ENCODE peak calls at places on chromosomes 7 and 10, in seven cellular contexts. J is T follicular helper cell; N is anterior cingulate cortex; S is SHP77; C is stimulated activated CD4-positive, alpha-beta T cell treated with anti-CD3 and anti-CD28 coated beads, Interleukin-4, amount 100 ng/mL, for 24 hours; U is tibial nerve; K is choroid plexus epithelial cell. B is an unnamed sample.

GRCh38 chr7:155979994-155980393 is 167.7 kb upstream of the SHH start:
- DNase-seq in N (no peak), S (no peak), J (no peak), U (no peak), C (no peak), K (no peak), B (no peak)

GRCh38 chr7:101891124-101891523 is 73.7 kb downstream of the CUX1 start:
- DNase-seq in N (no peak), C (no peak), J (no peak), K (no peak), S (no peak), U (no peak), B (no peak)

GRCh38 chr10:117334075-117334474 is 41.2 kb downstream of the PDZD8 start:
- DNase-seq in S (no peak), N (no peak), J (no peak), U (no peak), K (peak), C (no peak), B (no peak)

GRCh38 chr10:102418612-102419560 is at the start of gene PSD:
- DNase-seq in N (no peak), U (no peak), J (no peak), K (no peak), C (no peak), S (peak), B (peak)

GRCh38 chr7:130947792-130948580 is 214.0 kb upstream of the KLF14 start:
- DNase-seq in U (no peak), S (no peak), J (no peak), N (no peak), C (no peak), K (no peak), B (no peak)

GRCh38 chr10:6667679-6668270 is 87.7 kb upstream of the PRKCQ start:
- DNase-seq in S (peak), K (peak), J (no peak), N (no peak), U (peak), C (peak), B (peak)

GRCh38 chr7:96040250-96040772 is 268.0 kb downstream of the DYNC1I1 start:
- DNase-seq in K (no peak), S (no peak), N (no peak), U (no peak), C (no peak), J (no peak), B (no peak)

GRCh38 chr10:79299397-79300370 is 47.6 kb upstream of the PPIF start:
- DNase-seq in S (no peak), N (no peak), C (no peak), K (peak), J (no peak), U (no peak), B (no peak)

GRCh38 chr7:130417215-130417614 is 23.6 kb downstream of the CEP41 start:
- DNase-seq in C (no peak), K (no peak), U (no peak), J (no peak), S (no peak), N (no peak), B (no peak)

GRCh38 chr10:130994191-130994590 is 317.3 kb downstream of the TCERG1L start:
- DNase-seq in S (no peak), N (no peak), J (no peak), K (no peak), U (no peak), C (no peak), B (no peak)

GRCh38 chr7:66016131-66016461 is 34.1 kb upstream of the GUSB start:
- DNase-seq in U (no peak), N (no peak), K (peak), J (no peak), S (no peak), C (no peak), B (no peak)

GRCh38 chr10:80471715-80472233 is 17.7 kb downstream of the TSPAN14 start:
- DNase-seq in S (no peak), C (peak), U (no peak), K (no peak), J (no peak), N (no peak), B (no peak)

GRCh38 chr10:7596356-7596755 is 70.4 kb downstream of the ITIH5 start:
- DNase-seq in S (no peak), J (no peak), C (no peak), U (no peak), K (no peak), N (no peak), B (no peak)

GRCh38 chr10:35783305-35783838 is 141.3 kb upstream of the FZD8 start:
- DNase-seq in C (no peak), N (no peak), K (peak), J (no peak), U (no peak), S (no peak), B (no peak)

GRCh38 chr10:113788604-113789083 is 37.2 kb downstream of the PLEKHS1 start:
- DNase-seq in C (no peak), K (peak), U (peak), J (no peak), S (no peak), N (peak), B (no peak)

GRCh38 chr10:26860026-26860541 is 674 bp downstream of the ABI1 start:
- DNase-seq in C (peak), J (peak), N (no peak), S (peak), U (peak), K (peak), B (peak)

GRCh38 chr10:127565583-127565982 is 16.5 kb downstream of the NPS start:
- DNase-seq in N (no peak), C (no peak), S (no peak), U (no peak), J (no peak), K (no peak), B (no peak)

GRCh38 chr10:8437896-8438295 is 383.4 kb downstream of the GATA3 start:
- DNase-seq in S (no peak), U (no peak), J (no peak), C (no peak), N (no peak), K (no peak), B (no peak)

GRCh38 chr7:98816925-98817710 is 52.7 kb downstream of the TMEM130 start:
- DNase-seq in K (no peak), J (no peak), S (no peak), N (no peak), C (no peak), U (no peak), B (no peak)

GRCh38 chr7:108003591-108003935 is 602 bp upstream of the LAMB1 start:
- DNase-seq in C (no peak), N (no peak), U (no peak), S (no peak), K (no peak), J (no peak), B (no peak)

GRCh38 chr10:69632516-69633199 is 2.6 kb downstream of the FAM241B start:
- DNase-seq in N (no peak), C (peak), S (no peak), J (no peak), K (no peak), U (no peak), B (no peak)

GRCh38 chr10:49366460-49366859 is 29.4 kb downstream of the DRGX start:
- DNase-seq in S (no peak), J (no peak), K (no peak), U (no peak), N (no peak), C (no peak), B (no peak)

GRCh38 chr10:63664341-63664885 is 143.2 kb downstream of the REEP3 start:
- DNase-seq in J (no peak), N (no peak), S (peak), K (no peak), C (no peak), U (no peak), B (no peak)

GRCh38 chr7:81007053-81007452 is 88.2 kb upstream of the SEMA3C start:
- DNase-seq in U (no peak), S (no peak), C (no peak), K (no peak), N (no peak), J (no peak), B (no peak)

GRCh38 chr7:22320416-22320815 is 36.5 kb downstream of the RAPGEF5 start:
- DNase-seq in C (no peak), K (no peak), N (no peak), J (no peak), U (no peak), S (no peak), B (no peak)

GRCh38 chr10:87605656-87606308 is 53.9 kb upstream of the PAPSS2 start:
- DNase-seq in N (no peak), C (no peak), U (no peak), J (no peak), S (no peak), K (peak), B (peak)